ENCODE peak calls at places on chromosome 19, in ten cellular contexts. T is frontal cortex; P is NCI-H1105; I is putamen; Q is activated CD8-positive, alpha-beta memory T cell treated with anti-CD3 and anti-CD28 coated beads for 24 hours; M is activated CD4-positive, alpha-beta T cell treated with anti-CD3 and anti-CD28 coated beads for 36 hours; A is fibroblast of villous mesenchyme; K is Daoy; D is fibroblast of the conjunctiva; G is nephron progenitor cell. S is an unnamed sample.
A peak's percentile ranks its signal among the peaks of the same experiment; 100 is the strongest.

GRCh38 chr19:408441-409005 is 424 bp downstream of the C2CD4C start:
- DNase-seq in T (peak; percentile 56), P (peak; percentile 42), I (no peak), Q (no peak), M (no peak), A (no peak), K (no peak), D (no peak), G (peak; percentile 48), S (no peak)

GRCh38 chr19:46366620-46367277 is 19.9 kb downstream of the PPP5C start:
- DNase-seq in T (no peak), P (no peak), I (no peak), Q (no peak), M (no peak), A (no peak), K (no peak), D (no peak), G (no peak), S (no peak)

GRCh38 chr19:3931041-3931440 is 1.8 kb upstream of the NMRK2 start:
- DNase-seq in T (no peak), P (no peak), I (no peak), Q (no peak), M (no peak), A (no peak), K (no peak), D (no peak), G (no peak), S (peak; percentile 35)

GRCh38 chr19:10395003-10395402 is 8.3 kb downstream of the CDC37 start:
- DNase-seq in T (peak; percentile 17), P (no peak), I (no peak), Q (no peak), M (no peak), A (no peak), K (no peak), D (no peak), G (no peak), S (no peak)

GRCh38 chr19:16042533-16043085 is 33.7 kb upstream of the TPM4 start:
- DNase-seq in T (no peak), P (no peak), I (no peak), Q (no peak), M (no peak), A (no peak), K (no peak), D (no peak), G (no peak), S (no peak)

GRCh38 chr19:29294343-29294811 is 81.4 kb upstream of the UQCRFS1 start:
- DNase-seq in T (no peak), P (no peak), I (no peak), Q (no peak), M (no peak), A (no peak), K (peak; percentile 17), D (no peak), G (no peak), S (no peak)

GRCh38 chr19:18340990-18341868 is 831 bp downstream of the PGPEP1 start:
- DNase-seq in T (no peak), P (peak; percentile 21), I (no peak), Q (peak; percentile 84), M (peak; percentile 87), A (peak; percentile 28), K (peak; percentile 74), D (no peak), G (peak; percentile 40), S (peak; percentile 85)

GRCh38 chr19:3459322-3459881 is 20.9 kb downstream of the SMIM24 start:
- DNase-seq in T (peak; percentile 77), P (no peak), I (peak; percentile 71), Q (no peak), M (no peak), A (peak; percentile 96), K (peak; percentile 89), D (peak; percentile 86), G (no peak), S (peak; percentile 72)

GRCh38 chr19:54207908-54208783 is 7.5 kb downstream of the RPS9 start:
- DNase-seq in T (no peak), P (no peak), I (peak; percentile 67), Q (peak; percentile 81), M (peak; percentile 77), A (peak; percentile 100), K (peak; percentile 49), D (peak; percentile 85), G (no peak), S (peak; percentile 64)

GRCh38 chr19:18338471-18339001 is 1.9 kb upstream of the PGPEP1 start:
- DNase-seq in T (no peak), P (no peak), I (no peak), Q (no peak), M (no peak), A (no peak), K (no peak), D (no peak), G (no peak), S (no peak)

GRCh38 chr19:55070755-55071502 is 4.7 kb upstream of the EPS8L1 start:
- DNase-seq in T (no peak), P (no peak), I (no peak), Q (no peak), M (peak; percentile 65), A (peak; percentile 26), K (peak; percentile 94), D (peak; percentile 64), G (no peak), S (peak; percentile 82)

S was measured in mucosa of descending colon.